ENCODE peak calls at places on chromosomes 4 and X, in ten cellular contexts. O is HL-60, G is progenitor cell of endocrine pancreas, W is GM20000, X is astrocyte of the spinal cord, U is H4, A is mucosa of descending colon, L is NCI-H1930, F is A549, B is occipital lobe. V is an unnamed sample.

GRCh38 chrX:41600266-41600665 is 88.5 kb upstream of the GPR34 start:
- DNase-seq in O (no peak), G (no peak), W (no peak), X (peak; percentile 59), U (no peak), A (no peak), L (no peak), F (no peak), B (no peak), V (no peak)

GRCh38 chr4:112916868-112917267 is 132.6 kb upstream of the ANK2 start:
- DNase-seq in O (no peak), G (no peak), W (no peak), X (peak; percentile 59), U (peak; percentile 20), A (no peak), L (no peak), F (no peak), B (no peak), V (no peak)

GRCh38 chrX:154072192-154072591 is 25.3 kb downstream of the MECP2 start:
- DNase-seq in O (no peak), G (no peak), W (no peak), X (no peak), U (no peak), A (no peak), L (no peak), F (no peak), B (no peak), V (no peak)

GRCh38 chr4:88110826-88111225 is 47.6 kb downstream of the ABCG2 start:
- DNase-seq in O (no peak), G (no peak), W (no peak), X (no peak), U (no peak), A (no peak), L (no peak), F (peak; percentile 6), B (no peak), V (no peak)

GRCh38 chr4:54940996-54941395 is 184.4 kb downstream of the KDR start:
- DNase-seq in O (no peak), G (no peak), W (no peak), X (no peak), U (no peak), A (no peak), L (no peak), F (no peak), B (no peak), V (no peak)

GRCh38 chr4:154569028-154569427 is 6.2 kb downstream of the FGB start:
- DNase-seq in O (no peak), G (no peak), W (no peak), X (no peak), U (no peak), A (no peak), L (no peak), F (peak; percentile 38), B (no peak), V (no peak)

GRCh38 chr4:153209410-153209809 is 5.2 kb downstream of the TRIM2 start:
- DNase-seq in O (no peak), G (no peak), W (no peak), X (no peak), U (no peak), A (no peak), L (no peak), F (no peak), B (no peak), V (peak; percentile 36)

GRCh38 chrX:47283015-47283771 is 50.4 kb downstream of the USP11 start:
- DNase-seq in O (no peak), G (no peak), W (peak; percentile 34), X (peak; percentile 55), U (no peak), A (no peak), L (peak; percentile 10), F (no peak), B (peak; percentile 36), V (no peak)

GRCh38 chrX:10112510-10112909 is 44.3 kb upstream of the CLCN4 start:
- DNase-seq in O (no peak), G (no peak), W (peak; percentile 23), X (no peak), U (no peak), A (no peak), L (no peak), F (no peak), B (no peak), V (no peak)

GRCh38 chr4:132737344-132737743 is 411.8 kb upstream of the PCDH10 start:
- DNase-seq in O (no peak), G (no peak), W (no peak), X (no peak), U (no peak), A (peak; percentile 22), L (no peak), F (peak; percentile 2), B (no peak), V (no peak)

GRCh38 chrX:109624641-109625311 is at the start of gene KCNE5:
- DNase-seq in O (no peak), G (peak; percentile 65), W (peak; percentile 12), X (no peak), U (no peak), A (peak; percentile 40), L (no peak), F (no peak), B (no peak), V (no peak)

GRCh38 chr4:38161208-38162113 is 201.3 kb downstream of the PTTG2 start:
- DNase-seq in O (no peak), G (no peak), W (no peak), X (peak; percentile 47), U (no peak), A (no peak), L (no peak), F (no peak), B (no peak), V (no peak)

GRCh38 chrX:101462892-101463291 is 22.4 kb upstream of the ARMCX4 start:
- DNase-seq in O (no peak), G (no peak), W (no peak), X (peak; percentile 22), U (peak; percentile 23), A (no peak), L (no peak), F (peak; percentile 21), B (no peak), V (no peak)

GRCh38 chrX:10755477-10756334 is 135.3 kb upstream of the MID1 start:
- DNase-seq in O (no peak), G (no peak), W (no peak), X (peak; percentile 78), U (peak; percentile 5), A (no peak), L (no peak), F (peak; percentile 45), B (no peak), V (no peak)

GRCh38 chr4:141132689-141133145 is 552 bp downstream of the RNF150 start:
- DNase-seq in O (no peak), G (peak; percentile 44), W (peak; percentile 61), X (peak; percentile 36), U (no peak), A (no peak), L (no peak), F (no peak), B (no peak), V (no peak)

GRCh38 chr4:74410741-74411140 is 34.2 kb upstream of the AREG start:
- DNase-seq in O (no peak), G (no peak), W (no peak), X (no peak), U (no peak), A (no peak), L (no peak), F (no peak), B (no peak), V (no peak)

GRCh38 chrX:19776753-19777152 is 110.6 kb downstream of the SH3KBP1 start:
- DNase-seq in O (no peak), G (no peak), W (no peak), X (no peak), U (no peak), A (no peak), L (no peak), F (no peak), B (no peak), V (no peak)

GRCh38 chrX:52923781-52924241 is 26.7 kb downstream of the FAM156B start:
- DNase-seq in O (no peak), G (no peak), W (peak; percentile 10), X (peak; percentile 59), U (peak; percentile 62), A (peak; percentile 39), L (no peak), F (peak; percentile 38), B (no peak), V (peak; percentile 44)

GRCh38 chr4:55312491-55313101 is 33.4 kb upstream of the SRD5A3 start:
- DNase-seq in O (no peak), G (no peak), W (peak; percentile 8), X (peak; percentile 45), U (peak; percentile 46), A (no peak), L (peak; percentile 85), F (peak; percentile 41), B (no peak), V (peak; percentile 34)

GRCh38 chrX:149392896-149393295 is 112.2 kb downstream of the IDS start:
- DNase-seq in O (no peak), G (no peak), W (no peak), X (no peak), U (no peak), A (no peak), L (no peak), F (peak; percentile 47), B (no peak), V (no peak)

GRCh38 chrX:101359966-101360365 is 11.4 kb upstream of the TIMM8A start:
- DNase-seq in O (no peak), G (no peak), W (no peak), X (no peak), U (no peak), A (no peak), L (no peak), F (no peak), B (no peak), V (no peak)

GRCh38 chr4:101280866-101281600 is 66.3 kb downstream of the PPP3CA start:
- DNase-seq in O (no peak), G (no peak), W (no peak), X (no peak), U (no peak), A (no peak), L (no peak), F (no peak), B (no peak), V (no peak)

GRCh38 chrX:101759000-101759399 is 99.3 kb upstream of the ARMCX2 start:
- DNase-seq in O (no peak), G (no peak), W (peak; percentile 27), X (peak; percentile 43), U (peak; percentile 13), A (no peak), L (no peak), F (peak; percentile 38), B (no peak), V (no peak)

GRCh38 chr4:126071346-126072333 is 756.9 kb downstream of the FAT4 start:
- DNase-seq in O (no peak), G (no peak), W (no peak), X (peak; percentile 91), U (peak; percentile 83), A (no peak), L (peak; percentile 70), F (no peak), B (no peak), V (peak; percentile 54)

GRCh38 chrX:133951098-133951497 is 34.3 kb downstream of the GPC3 start:
- DNase-seq in O (no peak), G (no peak), W (no peak), X (no peak), U (no peak), A (no peak), L (no peak), F (no peak), B (no peak), V (no peak)

GRCh38 chr4:16123356-16124084 is 39.7 kb upstream of the PROM1 start:
- DNase-seq in O (no peak), G (no peak), W (no peak), X (no peak), U (no peak), A (no peak), L (peak; percentile 95), F (no peak), B (no peak), V (peak; percentile 39)

GRCh38 chr4:46994007-46994405 is 625 bp upstream of the GABRA4 start:
- DNase-seq in O (no peak), G (no peak), W (peak; percentile 32), X (no peak), U (no peak), A (no peak), L (no peak), F (no peak), B (no peak), V (no peak)

GRCh38 chrX:101550362-101550761 is at the start of gene ARMCX1:
- DNase-seq in O (no peak), G (no peak), W (no peak), X (peak; percentile 69), U (peak; percentile 53), A (peak; percentile 69), L (no peak), F (peak; percentile 11), B (peak; percentile 44), V (peak; percentile 49)

V was measured in stomach.